ENCODE peak calls at places on chromosomes 5 and 9, in six cellular contexts. D is tibial artery; J is hepatocyte; Q is CD8-positive, alpha-beta memory T cell; U is DND-41; V is GM23248. M is an unnamed sample.

GRCh38 chr9:134495881-134496412 is 145.7 kb upstream of the COL5A1 start:
- DNase-seq in J (no peak), D (peak), U (no peak), Q (no peak), V (no peak), M (no peak)

GRCh38 chr5:150044712-150045111 is 41.6 kb downstream of the CSF1R start:
- DNase-seq in D (no peak), Q (no peak), V (no peak), U (no peak), J (no peak), M (no peak)

GRCh38 chr9:115847245-115847644 is 306.3 kb upstream of the PAPPA start:
- DNase-seq in U (no peak), V (peak), Q (no peak), J (no peak), D (no peak), M (no peak)

GRCh38 chr9:18982246-18982589 is 50.8 kb downstream of the SAXO1 start:
- DNase-seq in J (no peak), Q (no peak), U (no peak), D (no peak), V (no peak), M (no peak)

GRCh38 chr9:72586388-72587160 is 65.2 kb downstream of the TMC1 start:
- DNase-seq in J (peak), U (no peak), D (no peak), Q (peak), V (peak), M (no peak)

GRCh38 chr5:134824681-134825080 is 21.1 kb upstream of the C5orf24 start:
- DNase-seq in D (no peak), Q (no peak), J (no peak), U (no peak), V (no peak), M (peak)

GRCh38 chr5:68149189-68149588 is 66.4 kb upstream of the PIK3R1 start:
- DNase-seq in J (peak), Q (no peak), U (no peak), D (no peak), V (no peak), M (no peak)

GRCh38 chr5:126129431-126129830 is 293.8 kb upstream of the GRAMD2B start:
- DNase-seq in U (no peak), J (no peak), V (no peak), Q (no peak), D (no peak), M (no peak)

GRCh38 chr5:392431-392988 is 50.5 kb upstream of the EXOC3 start:
- DNase-seq in J (peak), D (peak), Q (peak), V (peak), U (peak), M (no peak)

GRCh38 chr5:168104811-168105481 is 186.5 kb upstream of the WWC1 start:
- DNase-seq in V (no peak), D (no peak), Q (no peak), J (no peak), U (no peak), M (no peak)

GRCh38 chr5:176803943-176804498 is 6.3 kb upstream of the UNC5A start:
- DNase-seq in Q (no peak), U (peak), V (peak), J (peak), D (no peak), M (no peak)

GRCh38 chr5:5558102-5558501 is 135.6 kb downstream of the ICE1 start:
- DNase-seq in U (no peak), J (no peak), Q (no peak), V (no peak), D (no peak), M (no peak)

GRCh38 chr9:125549465-125550215 is 157.4 kb downstream of the MAPKAP1 start:
- DNase-seq in Q (no peak), V (peak), U (no peak), J (peak), D (peak), M (no peak)

DNA sequence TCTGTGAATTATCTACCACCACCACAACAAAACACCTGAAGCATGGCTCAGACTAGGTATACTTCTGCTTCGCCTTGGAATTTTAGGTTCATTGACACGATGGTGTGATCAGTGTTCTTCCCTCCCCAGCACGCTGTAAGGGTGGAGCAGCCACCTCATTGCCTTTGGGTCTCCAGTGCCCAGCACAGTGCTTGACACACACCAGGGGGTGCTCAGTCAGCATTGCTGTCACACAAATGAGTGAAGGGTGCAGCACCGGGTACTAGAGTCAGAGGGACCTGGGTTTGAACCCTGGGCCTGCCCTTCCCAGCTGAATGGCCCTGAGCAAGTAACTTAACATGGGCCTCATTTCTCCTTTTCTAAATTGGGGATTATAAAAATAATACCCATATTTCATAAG is 9.9 kb upstream of the ANGPTL2 start:
- DNase-seq in J (no peak), Q (no peak), D (no peak), V (no peak), U (no peak), M (no peak)
- H3K27ac ChIP-seq in J (peak), Q (no peak), D (peak), V (peak), U (no peak), M (peak)

GRCh38 chr5:33807771-33808170 is 84.0 kb downstream of the ADAMTS12 start:
- DNase-seq in D (no peak), U (no peak), Q (no peak), J (no peak), V (no peak), M (no peak)
- H3K27ac ChIP-seq in D (no peak), U (no peak), Q (no peak), J (peak), V (peak), M (peak)

GRCh38 chr5:171980729-171981128 is 25.7 kb downstream of the FBXW11 start:
- DNase-seq in U (no peak), D (no peak), V (no peak), Q (no peak), J (no peak), M (no peak)
- H3K27ac ChIP-seq in U (no peak), D (no peak), V (no peak), Q (no peak), J (no peak), M (no peak)

GRCh38 chr5:112862085-112862484 is 998 bp downstream of the SRP19 start:
- DNase-seq in U (no peak), D (no peak), Q (no peak), V (peak), J (no peak), M (no peak)
- H3K27ac ChIP-seq in U (peak), D (peak), Q (peak), V (peak), J (peak), M (no peak)

DNA sequence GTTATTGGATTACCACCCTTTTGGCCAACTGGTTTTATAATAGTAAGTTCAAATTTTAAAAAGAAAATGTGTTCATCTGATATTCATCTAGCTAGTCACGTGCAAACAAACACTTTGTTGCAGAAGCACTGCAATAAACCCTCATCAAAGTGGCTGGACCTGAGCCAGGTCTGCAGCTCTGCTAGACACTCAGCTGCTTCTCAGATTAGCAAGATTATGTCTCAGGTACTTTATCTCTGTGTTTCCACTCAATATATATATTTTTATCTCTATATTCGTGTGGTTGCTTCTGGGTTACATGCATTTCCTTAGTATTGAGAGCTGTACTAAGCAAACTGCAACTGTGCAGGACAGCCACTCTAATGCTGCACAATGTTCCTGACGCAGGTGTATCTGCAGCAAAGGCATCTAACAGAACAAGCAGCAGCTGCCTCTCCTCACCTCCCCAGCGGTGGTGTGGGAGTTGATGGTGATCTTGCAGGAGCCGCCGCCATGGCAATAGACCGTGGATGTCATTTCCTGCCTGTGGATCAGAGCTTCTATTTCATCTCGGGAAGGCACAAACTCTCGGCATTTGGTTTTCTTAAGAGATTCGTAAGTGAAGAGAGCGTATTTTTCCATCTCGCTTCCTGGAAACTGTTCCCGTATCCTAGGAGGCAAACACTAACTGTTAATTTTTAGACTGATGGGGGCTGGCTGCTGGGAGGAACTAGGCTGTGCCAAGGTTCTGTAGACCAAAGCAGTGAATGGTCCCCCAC is 56.6 kb upstream of the RETREG1 start:
- DNase-seq in J (no peak), U (peak), D (no peak), Q (no peak), V (no peak), M (no peak)
- H3K27ac ChIP-seq in J (no peak), U (no peak), D (no peak), Q (no peak), V (no peak), M (no peak)

DNA sequence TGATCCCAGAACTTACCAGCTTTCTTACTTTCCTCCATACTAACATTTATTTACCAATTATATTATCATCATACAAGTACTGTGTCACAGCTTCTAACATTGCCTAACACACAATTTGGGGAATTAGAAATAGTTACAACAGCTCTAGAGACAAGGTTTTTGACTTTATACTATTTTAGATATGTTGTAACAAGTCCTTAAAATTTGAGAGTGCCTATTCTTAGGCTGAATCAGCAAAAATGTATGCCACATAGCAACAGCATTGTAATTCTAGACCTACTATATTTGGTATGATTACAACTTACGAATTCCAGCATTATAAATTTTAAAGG is 431.8 kb upstream of the RGMB start:
- DNase-seq in U (no peak), J (no peak), Q (no peak), V (peak), D (no peak), M (no peak)
- H3K27ac ChIP-seq in U (no peak), J (no peak), Q (no peak), V (peak), D (no peak), M (no peak)

DNA sequence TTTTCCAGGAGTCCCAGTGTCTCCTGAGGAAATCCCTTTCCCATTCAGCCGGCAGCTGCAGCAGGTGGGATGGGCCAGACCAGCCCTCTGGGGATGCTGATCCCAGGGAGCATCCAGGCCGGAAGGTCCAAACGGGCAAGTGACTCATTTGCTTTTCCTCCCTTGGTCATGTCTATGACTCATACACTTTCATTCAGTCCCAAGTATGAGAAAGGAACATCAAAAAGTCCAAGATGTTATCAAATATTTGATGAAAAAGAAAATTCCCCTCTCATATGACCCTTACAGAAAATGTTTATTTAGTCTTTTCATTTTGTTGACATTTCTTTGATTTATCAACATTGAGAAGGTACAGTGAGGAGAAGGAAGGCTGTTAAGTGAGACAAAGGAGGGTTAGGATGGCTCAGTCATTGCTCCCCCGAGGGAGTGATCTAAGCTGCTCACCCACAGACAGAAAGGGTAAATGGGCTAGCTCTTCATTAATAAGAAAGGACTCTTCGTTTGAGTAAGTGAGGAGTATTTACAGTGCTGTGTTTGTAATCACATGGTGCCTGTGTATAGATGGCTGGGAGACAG is 117.6 kb upstream of the ANKRD55 start:
- DNase-seq in D (peak), U (no peak), V (peak), Q (no peak), J (peak), M (peak)
- H3K27ac ChIP-seq in D (no peak), U (no peak), V (peak), Q (no peak), J (peak), M (no peak)

DNA sequence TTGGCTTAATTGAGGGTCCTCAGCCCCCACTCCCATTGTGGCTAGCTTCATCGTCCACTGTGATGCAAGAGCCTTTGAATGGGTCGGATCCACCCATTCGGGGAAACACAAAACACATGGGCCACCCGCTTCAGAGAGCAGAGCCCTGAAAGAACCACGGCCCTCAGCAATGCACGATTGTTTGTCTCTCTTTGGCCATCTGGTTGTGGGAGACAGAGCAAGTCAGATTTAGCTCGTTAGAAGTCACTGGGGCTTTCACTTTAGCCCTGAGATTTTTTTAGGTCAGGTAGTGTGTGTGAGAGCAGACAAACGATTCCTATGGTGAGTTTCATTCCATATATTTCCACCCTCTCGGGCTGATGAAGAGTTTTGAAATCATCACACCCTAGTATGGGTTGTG is 12.9 kb upstream of the COL15A1 start:
- DNase-seq in U (no peak), D (no peak), V (no peak), Q (no peak), J (no peak), M (no peak)
- H3K27ac ChIP-seq in U (no peak), D (no peak), V (no peak), Q (no peak), J (peak), M (no peak)

GRCh38 chr5:109996246-109996645 is 306.5 kb downstream of the MAN2A1 start:
- DNase-seq in V (peak), Q (no peak), J (no peak), U (no peak), D (no peak), M (no peak)
- H3K27ac ChIP-seq in V (no peak), Q (no peak), J (no peak), U (no peak), D (peak), M (no peak)

M was measured in SJSA1.